ENCODE peak calls at places on chromosomes 4 and X, in nine cellular contexts. C is SK-N-SH, F is HCT116, G is GM12878, D is A549, W is GM23338, R is HL-60, N is K562, K is HepG2. B is an unnamed sample.

GRCh38 chr4:113179091-113179490 is 129.6 kb downstream of the ANK2 start:
- DNase-seq in C (no peak), F (no peak), G (no peak), D (no peak), W (no peak), R (no peak), N (no peak), K (no peak), B (no peak)

GRCh38 chr4:19358015-19358414 is 893.7 kb upstream of the SLIT2 start:
- DNase-seq in C (no peak), F (no peak), G (no peak), D (no peak), W (no peak), R (no peak), N (no peak), K (no peak), B (no peak)

GRCh38 chr4:38928886-38929285 is 61.3 kb downstream of the FAM114A1 start:
- DNase-seq in C (no peak), F (no peak), G (no peak), D (no peak), W (no peak), R (no peak), N (no peak), K (no peak), B (no peak)

GRCh38 chr4:113645771-113646455 is 115.6 kb downstream of the CAMK2D start:
- DNase-seq in C (no peak), F (peak), G (no peak), D (peak), W (peak), R (no peak), N (peak), K (peak), B (peak)

GRCh38 chrX:17590892-17591740 is 146.2 kb upstream of the SCML1 start:
- DNase-seq in C (peak), F (peak), G (no peak), D (peak), W (peak), R (no peak), N (peak), K (peak), B (peak)

GRCh38 chrX:150575415-150575814 is 7.0 kb downstream of the MTM1 start:
- DNase-seq in C (no peak), F (peak), G (no peak), D (peak), W (no peak), R (no peak), N (no peak), K (no peak), B (no peak)

GRCh38 chr4:166816901-166817300 is 417.4 kb downstream of the SPOCK3 start:
- DNase-seq in C (no peak), F (peak), G (no peak), D (peak), W (no peak), R (no peak), N (no peak), K (no peak), B (peak)

GRCh38 chrX:110436497-110436896 is 77.8 kb downstream of the RTL9 start:
- DNase-seq in C (no peak), F (no peak), G (no peak), D (no peak), W (no peak), R (no peak), N (no peak), K (no peak), B (no peak)

GRCh38 chr4:27412617-27413016 is 552.0 kb downstream of the STIM2 start:
- DNase-seq in C (no peak), F (no peak), G (no peak), D (no peak), W (peak), R (no peak), N (no peak), K (no peak), B (no peak)

GRCh38 chr4:147891476-147892115 is 159.7 kb downstream of the ARHGAP10 start:
- DNase-seq in C (no peak), F (no peak), G (no peak), D (no peak), W (no peak), R (no peak), N (no peak), K (no peak), B (no peak)

GRCh38 chr4:88527787-88528186 is 4.2 kb upstream of the PYURF start:
- DNase-seq in C (no peak), F (no peak), G (peak), D (no peak), W (no peak), R (no peak), N (no peak), K (no peak), B (no peak)

GRCh38 chr4:165738571-165738970 is 134.5 kb upstream of the TLL1 start:
- DNase-seq in C (no peak), F (no peak), G (no peak), D (no peak), W (no peak), R (no peak), N (no peak), K (no peak), B (no peak)

GRCh38 chr4:145271194-145271593 is 90.8 kb upstream of the OTUD4 start:
- DNase-seq in C (no peak), F (no peak), G (no peak), D (no peak), W (no peak), R (no peak), N (no peak), K (peak), B (no peak)

DNA sequence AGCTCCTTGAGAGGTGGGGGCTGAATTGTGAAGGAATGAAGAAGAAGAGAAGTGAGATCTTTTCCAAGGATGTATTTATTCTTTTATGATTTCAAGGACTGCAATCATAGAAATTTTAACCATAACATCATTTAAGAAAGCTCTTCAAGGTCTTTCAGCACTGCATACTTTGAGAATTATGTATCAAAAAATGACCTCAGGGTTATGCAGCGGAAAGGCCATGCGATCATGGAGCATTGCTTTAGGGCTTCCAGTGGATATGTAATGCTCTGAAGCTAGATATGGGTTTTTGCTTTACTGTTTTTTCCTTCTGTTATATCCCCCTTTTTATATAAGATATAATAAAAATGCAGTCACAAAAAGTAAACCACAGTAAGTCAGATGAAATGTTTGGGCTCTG is 38.7 kb downstream of the SGMS2 start:
- DNase-seq in C (no peak), F (no peak), G (no peak), D (no peak), W (no peak), R (no peak), N (no peak), K (no peak), B (no peak)
- H3K4me3 ChIP-seq in C (no peak), F (no peak), G (no peak), D (no peak), W (no peak), R (no peak), N (no peak), K (no peak), B (no peak)

GRCh38 chr4:4227510-4228355 is 1.0 kb upstream of the OTOP1 start:
- DNase-seq in C (peak), F (no peak), G (no peak), D (no peak), W (peak), R (no peak), N (no peak), K (no peak), B (no peak)

GRCh38 chr4:4228356-4228668 is 1.6 kb upstream of the OTOP1 start:
- DNase-seq in C (no peak), F (no peak), G (no peak), D (no peak), W (no peak), R (no peak), N (no peak), K (no peak), B (no peak)

GRCh38 chr4:4226606-4227438 is at the start of gene OTOP1:
- DNase-seq in C (peak), F (no peak), G (no peak), D (no peak), W (no peak), R (no peak), N (no peak), K (no peak), B (no peak)

DNA sequence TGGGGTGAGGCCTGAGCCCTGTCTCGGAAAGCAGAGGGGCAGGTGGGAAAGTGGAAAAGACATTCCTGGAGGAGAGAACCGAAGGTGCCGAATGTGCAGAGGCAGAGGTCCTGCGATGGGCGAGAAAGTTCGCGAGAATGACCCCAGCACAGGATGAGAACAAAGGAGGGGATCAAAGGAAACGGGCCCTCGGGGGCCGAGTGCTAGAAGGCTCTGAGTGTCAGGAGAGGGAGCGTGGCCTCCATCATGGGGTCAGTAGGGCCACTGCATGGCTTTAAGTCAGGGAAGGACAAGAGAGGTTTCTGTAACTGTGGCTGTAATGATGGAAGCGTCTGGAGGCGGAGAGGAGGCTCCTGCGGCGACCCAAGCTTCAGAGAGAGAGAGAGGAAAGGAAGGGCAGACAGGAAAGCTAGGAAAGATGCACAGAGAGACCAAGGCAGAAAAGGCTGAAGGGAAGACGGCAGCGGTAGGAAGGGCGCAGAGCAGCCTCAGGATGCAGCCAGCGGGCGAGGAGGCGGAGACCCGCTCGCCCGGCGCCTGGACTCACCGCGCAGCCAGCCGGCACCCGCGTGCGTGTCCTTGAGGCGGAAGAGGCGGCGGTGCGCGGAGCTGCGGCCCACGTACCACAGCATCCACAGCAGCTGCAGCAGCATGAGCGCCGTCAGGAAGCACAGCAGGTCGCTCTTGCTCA is 669 bp downstream of the OTOP1 start:
- DNase-seq in C (peak), F (no peak), G (no peak), D (no peak), W (peak), R (no peak), N (no peak), K (no peak), B (no peak)
- TF ChIP-seq REST in C (no peak), F (no peak), G (no peak), D (no peak), W (no peak), R (no peak), N (no peak), K (no peak), B (no peak)

GRCh38 chr4:150683775-150684350 is 101.9 kb downstream of the MAB21L2 start:
- DNase-seq in C (no peak), F (no peak), G (no peak), D (no peak), W (peak), R (no peak), N (no peak), K (no peak), B (no peak)

GRCh38 chr4:150679018-150679766 is 97.2 kb downstream of the MAB21L2 start:
- DNase-seq in C (no peak), F (no peak), G (no peak), D (no peak), W (no peak), R (no peak), N (no peak), K (peak), B (no peak)

GRCh38 chr4:150679767-150680088 is 97.8 kb downstream of the MAB21L2 start:
- DNase-seq in C (no peak), F (no peak), G (no peak), D (no peak), W (no peak), R (no peak), N (no peak), K (no peak), B (no peak)

DNA sequence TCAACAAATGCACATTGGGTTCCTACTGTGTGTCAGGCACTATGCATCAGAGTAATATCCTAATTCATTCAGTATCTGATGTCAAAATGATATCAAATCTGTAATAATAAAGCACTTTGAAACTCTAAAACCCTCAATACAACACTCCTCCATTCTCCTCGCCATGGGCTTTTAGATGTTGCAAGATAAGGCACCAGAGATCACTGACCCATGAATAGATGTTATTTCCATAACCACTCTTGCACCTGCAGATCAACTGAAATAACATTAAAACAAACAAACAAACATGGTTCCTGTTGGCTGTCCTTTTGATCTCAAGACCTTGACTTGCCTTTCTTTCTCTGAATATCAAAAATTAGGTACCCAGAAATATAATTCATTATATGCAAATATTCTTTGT is 100.2 kb downstream of the MAB21L2 start:
- DNase-seq in C (no peak), F (no peak), G (no peak), D (no peak), W (no peak), R (no peak), N (no peak), K (no peak), B (no peak)
- H3K4me3 ChIP-seq in C (no peak), F (no peak), G (no peak), D (no peak), W (no peak), R (no peak), N (no peak), K (no peak), B (no peak)

GRCh38 chr4:173367285-173367684 is 3.5 kb upstream of the SAP30 start:
- DNase-seq in C (no peak), F (no peak), G (no peak), D (no peak), W (no peak), R (no peak), N (no peak), K (no peak), B (no peak)
- TF ChIP-seq REST in C (no peak), F (no peak), G (no peak), D (no peak), W (no peak), R (no peak), N (no peak), K (no peak), B (no peak)

DNA sequence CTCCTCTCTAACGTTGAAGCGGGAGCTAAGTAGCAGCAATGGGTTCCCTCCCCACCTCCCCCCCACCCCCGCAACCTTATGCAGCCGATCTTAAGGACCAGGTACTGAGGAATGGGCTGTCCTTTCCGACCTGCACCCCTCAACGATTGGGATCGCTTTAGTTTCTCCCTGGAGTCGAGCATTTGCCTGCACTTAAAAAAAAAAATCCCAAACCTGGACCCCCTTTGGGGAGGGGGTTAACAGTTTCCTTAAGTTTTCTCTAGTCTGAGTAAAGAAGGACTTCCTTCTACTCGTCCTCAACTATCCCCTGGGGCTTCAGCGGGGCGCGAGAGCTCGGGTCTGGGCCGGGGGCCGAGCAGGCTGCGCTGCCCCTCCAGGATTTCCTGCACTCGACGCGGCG is 25.7 kb upstream of the BCORL1 start:
- DNase-seq in C (no peak), F (no peak), G (no peak), D (no peak), W (no peak), R (no peak), N (no peak), K (no peak), B (no peak)
- H3K4me3 ChIP-seq in C (no peak), F (peak), G (no peak), D (peak), W (peak), R (no peak), N (peak), K (no peak), B (peak)

GRCh38 chr4:16627999-16628398 is 270.4 kb downstream of the LDB2 start:
- DNase-seq in C (no peak), F (no peak), G (no peak), D (no peak), W (no peak), R (no peak), N (no peak), K (no peak), B (no peak)
- TF ChIP-seq REST in C (no peak), F (no peak), G (no peak), D (no peak), W (no peak), R (no peak), N (no peak), K (no peak), B (no peak)

B was measured in Panc1.